ENCODE peak calls at places on chromosomes 4 and X, in six cellular contexts. B, S, L, C, N and O are unnamed samples.

GRCh38 chr4:61068745-61069144 is 131.4 kb upstream of the ADGRL3 start:
- DNase-seq in B (peak; percentile 15), S (no peak), N (no peak), L (no peak), C (no peak), O (no peak)

GRCh38 chr4:180436366-180436765 is 1806.8 kb upstream of the TENM3 start:
- DNase-seq in S (no peak), L (no peak), B (no peak), N (no peak), C (no peak), O (no peak)

GRCh38 chr4:80532674-80533333 is 197.3 kb downstream of the CFAP299 start:
- DNase-seq in N (no peak), B (no peak), C (no peak), S (no peak), L (no peak), O (no peak)

GRCh38 chr4:28555851-28556250 is 1695.2 kb downstream of the STIM2 start:
- DNase-seq in C (no peak), N (no peak), B (peak; percentile 5), L (no peak), S (no peak), O (no peak)

GRCh38 chr4:2927016-2927695 is 36.0 kb downstream of the NOP14 start:
- DNase-seq in B (no peak), L (no peak), S (no peak), N (no peak), C (no peak), O (no peak)

GRCh38 chrX:31323658-31324057 is 251.8 kb upstream of the FTHL17 start:
- DNase-seq in B (no peak), C (no peak), N (no peak), S (no peak), L (no peak), O (no peak)

GRCh38 chr4:17447675-17448298 is 64.1 kb downstream of the QDPR start:
- DNase-seq in L (peak; percentile 67), S (peak; percentile 37), B (peak; percentile 81), C (peak; percentile 31), N (no peak), O (peak; percentile 69)

GRCh38 chr4:155973639-155974475 is 20.2 kb upstream of the CTSO start:
- DNase-seq in N (no peak), B (peak; percentile 37), L (no peak), C (no peak), S (no peak), O (no peak)

GRCh38 chrX:136781180-136781797 is 557 bp upstream of the ARHGEF6 start:
- DNase-seq in B (no peak), S (no peak), L (no peak), N (no peak), C (no peak), O (no peak)

GRCh38 chrX:118536687-118537461 is 41.3 kb downstream of the DOCK11 start:
- DNase-seq in L (no peak), S (peak; percentile 33), C (peak; percentile 21), N (no peak), B (peak; percentile 33), O (peak; percentile 18)

GRCh38 chr4:61545902-61546498 is 345.9 kb downstream of the ADGRL3 start:
- DNase-seq in L (no peak), B (no peak), N (no peak), C (no peak), S (no peak), O (no peak)

GRCh38 chr4:661231-661630 is 12.8 kb downstream of the ATP5ME start:
- DNase-seq in N (no peak), L (no peak), C (no peak), S (no peak), B (no peak), O (no peak)

GRCh38 chr4:8506006-8506372 is 65.4 kb downstream of the TRMT44 start:
- DNase-seq in B (no peak), S (no peak), L (no peak), C (no peak), N (no peak), O (no peak)
- H3K9ac ChIP-seq in B (no peak overlapping the region), S (no peak overlapping the region), L (no peak overlapping the region), C (no peak overlapping the region), N (no peak overlapping the region), O (no peak overlapping the region)

DNA sequence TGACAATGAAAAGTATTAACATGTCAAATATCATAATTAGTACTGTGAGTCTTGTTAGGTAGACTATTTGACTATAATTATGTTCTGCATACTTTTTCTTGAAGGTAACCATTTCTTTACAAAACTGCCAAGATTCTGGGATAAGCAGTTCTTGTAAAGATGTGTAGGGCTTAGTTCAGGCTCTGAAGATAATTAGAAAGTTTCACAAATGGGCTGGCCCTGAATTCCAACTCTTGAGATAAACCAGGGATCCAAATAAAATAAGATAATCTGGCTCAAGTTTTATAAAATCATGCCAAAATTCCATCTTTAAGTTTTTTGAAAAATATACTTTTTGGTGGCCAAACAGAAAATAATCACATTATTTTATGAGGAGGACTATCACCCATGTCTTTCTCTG is 35.6 kb upstream of the GLRB start:
- DNase-seq in C (no peak), S (no peak), L (no peak), B (no peak), N (no peak), O (no peak)
- TF ChIP-seq USF2 in C (no peak), S (no peak), L (no peak), B (no peak), N (no peak), O (no peak)

GRCh38 chr4:132266374-132266773 is 882.7 kb upstream of the PCDH10 start:
- DNase-seq in C (no peak), N (no peak), L (no peak), S (no peak), B (no peak), O (no peak)

GRCh38 chr4:132269303-132269990 is 879.6 kb upstream of the PCDH10 start:
- DNase-seq in L (no peak), S (no peak), N (no peak), B (no peak), C (no peak), O (no peak)
- H3K9ac ChIP-seq in L (no peak overlapping the region), S (no peak overlapping the region), N (no peak overlapping the region), B (no peak overlapping the region), C (no peak overlapping the region), O (no peak overlapping the region)

GRCh38 chr4:8277356-8278008 is 7.9 kb downstream of the HTRA3 start:
- DNase-seq in L (no peak), C (no peak), B (no peak), S (no peak), N (no peak), O (no peak)

GRCh38 chr4:8280158-8280875 is 10.8 kb downstream of the HTRA3 start:
- DNase-seq in S (no peak), L (no peak), C (no peak), N (no peak), B (no peak), O (no peak)

GRCh38 chr4:8279321-8280157 is 10.0 kb downstream of the HTRA3 start:
- DNase-seq in N (no peak), S (no peak), C (no peak), L (no peak), B (no peak), O (no peak)

GRCh38 chr4:8278009-8278395 is 8.4 kb downstream of the HTRA3 start:
- DNase-seq in N (no peak), L (no peak), S (no peak), C (no peak), B (peak; percentile 33), O (no peak)

GRCh38 chr4:8278421-8279287 is 9.1 kb downstream of the HTRA3 start:
- DNase-seq in N (no peak), C (no peak), S (no peak), L (no peak), B (peak; percentile 93), O (no peak)
- TF ChIP-seq USF2 in N (no peak), C (no peak), S (no peak), L (no peak), B (peak; percentile 41), O (no peak)

DNA sequence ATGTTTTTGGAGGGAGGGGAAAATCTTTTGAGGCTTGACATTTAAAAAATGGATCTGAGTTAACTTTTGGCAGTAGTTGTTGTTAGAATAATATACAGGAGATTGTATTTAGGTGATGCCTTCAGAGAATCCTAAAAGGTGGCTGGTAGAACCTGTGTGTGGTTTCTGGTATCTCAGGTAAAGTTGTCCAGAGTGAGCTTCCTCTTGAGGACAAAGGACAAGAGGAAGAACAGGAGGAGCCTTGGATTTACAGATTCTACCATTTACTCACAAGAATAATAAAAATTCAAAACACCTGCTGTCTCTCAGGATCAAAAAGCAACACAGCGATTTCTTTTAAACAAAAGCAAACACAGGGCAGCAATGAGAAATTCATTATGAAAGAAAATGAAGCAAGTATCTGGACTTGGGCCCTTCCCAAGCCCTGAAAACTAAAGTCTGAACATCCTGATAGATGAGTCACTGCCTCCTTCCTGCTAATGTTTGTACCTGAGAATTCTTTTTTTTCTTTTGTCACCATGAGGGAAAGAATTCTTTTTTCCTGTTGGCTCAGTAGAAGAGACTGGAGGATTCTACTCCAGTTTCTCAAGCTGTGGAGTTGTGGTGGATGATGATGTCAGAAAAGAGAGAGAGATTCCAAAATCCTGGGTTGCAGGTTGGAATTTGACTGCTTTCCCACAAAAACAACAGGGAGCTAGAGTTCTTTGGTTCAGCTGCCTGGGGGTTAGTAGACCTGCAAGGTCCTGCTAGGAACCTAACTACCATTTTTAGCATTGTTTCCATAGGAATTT is 31.5 kb upstream of the RAPGEF2 start:
- DNase-seq in C (no peak), L (peak; percentile 74), N (peak; percentile 41), B (peak; percentile 68), S (no peak), O (no peak)
- H3K9ac ChIP-seq in C (no peak overlapping the region), L (no peak overlapping the region), N (no peak overlapping the region), B (no peak overlapping the region), S (no peak overlapping the region), O (peak overlapping the region; percentile 10)

GRCh38 chr4:4668355-4669210 is 126.7 kb upstream of the STX18 start:
- DNase-seq in C (no peak), L (no peak), B (no peak), S (no peak), N (no peak), O (no peak)

GRCh38 chr4:4667643-4668081 is 125.8 kb upstream of the STX18 start:
- DNase-seq in S (no peak), N (no peak), L (no peak), C (no peak), B (no peak), O (no peak)

GRCh38 chr4:4666187-4666586 is 124.3 kb upstream of the STX18 start:
- DNase-seq in B (no peak), C (no peak), S (no peak), L (no peak), N (no peak), O (no peak)

GRCh38 chr4:4664234-4664633 is 122.4 kb upstream of the STX18 start:
- DNase-seq in B (no peak), C (no peak), L (no peak), N (no peak), S (no peak), O (no peak)

GRCh38 chr4:4666693-4667642 is 125.1 kb upstream of the STX18 start:
- DNase-seq in B (no peak), C (no peak), N (no peak), S (no peak), L (no peak), O (peak; percentile 28)
- TF ChIP-seq USF2 in B (no peak), C (no peak), N (no peak), S (no peak), L (no peak), O (no peak)